ENCODE peak calls at places on chromosomes 3 and 15, in ten cellular contexts. One of them, this sample, is unnamed.

GRCh38 chr3:86801921-86802320 is 189.0 kb downstream of the VGLL3 start:
- DNase-seq in lower lobe of right lung: no peak
- DNase-seq in progenitor cell of endocrine pancreas: no peak
- DNase-seq in neural crest cell: no peak
- DNase-seq in RWPE1: no peak
- DNase-seq in WTC11: no peak
- DNase-seq in right lobe of liver: no peak
- DNase-seq in tibial artery: no peak
- DNase-seq in HepG2: no peak
- DNase-seq in glutamatergic neuron: no peak
- DNase-seq in this sample: no peak

GRCh38 chr15:74614744-74615312 is 808 bp upstream of the CLK3 start:
- DNase-seq in lower lobe of right lung: peak
- DNase-seq in progenitor cell of endocrine pancreas: peak
- DNase-seq in neural crest cell: peak
- DNase-seq in RWPE1: no peak
- DNase-seq in WTC11: peak
- DNase-seq in right lobe of liver: peak
- DNase-seq in tibial artery: peak
- DNase-seq in HepG2: no peak
- DNase-seq in glutamatergic neuron: peak
- DNase-seq in this sample: peak

GRCh38 chr15:76235186-76235826 is 76.0 kb downstream of the ETFA start:
- DNase-seq in lower lobe of right lung: no peak
- DNase-seq in progenitor cell of endocrine pancreas: no peak
- DNase-seq in neural crest cell: no peak
- DNase-seq in RWPE1: peak
- DNase-seq in WTC11: no peak
- DNase-seq in right lobe of liver: no peak
- DNase-seq in tibial artery: no peak
- DNase-seq in HepG2: peak
- DNase-seq in glutamatergic neuron: no peak
- DNase-seq in this sample: no peak

GRCh38 chr3:29286841-29287240 is 6.0 kb downstream of the RBMS3 start:
- DNase-seq in lower lobe of right lung: no peak
- DNase-seq in progenitor cell of endocrine pancreas: no peak
- DNase-seq in neural crest cell: no peak
- DNase-seq in RWPE1: no peak
- DNase-seq in WTC11: no peak
- DNase-seq in right lobe of liver: no peak
- DNase-seq in tibial artery: no peak
- DNase-seq in HepG2: no peak
- DNase-seq in glutamatergic neuron: no peak
- DNase-seq in this sample: no peak

GRCh38 chr3:60948488-60948887 is 302.8 kb downstream of the FHIT start:
- DNase-seq in lower lobe of right lung: no peak
- DNase-seq in progenitor cell of endocrine pancreas: no peak
- DNase-seq in neural crest cell: no peak
- DNase-seq in RWPE1: no peak
- DNase-seq in WTC11: no peak
- DNase-seq in right lobe of liver: no peak
- DNase-seq in tibial artery: no peak
- DNase-seq in HepG2: no peak
- DNase-seq in glutamatergic neuron: no peak
- DNase-seq in this sample: no peak

GRCh38 chr15:76116138-76116885 is 56.5 kb downstream of the TMEM266 start:
- DNase-seq in lower lobe of right lung: no peak
- DNase-seq in progenitor cell of endocrine pancreas: no peak
- DNase-seq in neural crest cell: no peak
- DNase-seq in RWPE1: no peak
- DNase-seq in WTC11: peak
- DNase-seq in right lobe of liver: no peak
- DNase-seq in tibial artery: no peak
- DNase-seq in HepG2: no peak
- DNase-seq in glutamatergic neuron: no peak
- DNase-seq in this sample: no peak

GRCh38 chr3:39849992-39850706 is 40.7 kb downstream of the MYRIP start:
- DNase-seq in lower lobe of right lung: no peak
- DNase-seq in progenitor cell of endocrine pancreas: no peak
- DNase-seq in neural crest cell: no peak
- DNase-seq in RWPE1: no peak
- DNase-seq in WTC11: no peak
- DNase-seq in right lobe of liver: no peak
- DNase-seq in tibial artery: no peak
- DNase-seq in HepG2: no peak
- DNase-seq in glutamatergic neuron: no peak
- DNase-seq in this sample: no peak

GRCh38 chr3:177590826-177591225 is 393.5 kb upstream of the TBL1XR1 start:
- DNase-seq in lower lobe of right lung: no peak
- DNase-seq in progenitor cell of endocrine pancreas: no peak
- DNase-seq in neural crest cell: no peak
- DNase-seq in RWPE1: no peak
- DNase-seq in WTC11: no peak
- DNase-seq in right lobe of liver: no peak
- DNase-seq in tibial artery: no peak
- DNase-seq in HepG2: no peak
- DNase-seq in glutamatergic neuron: no peak
- DNase-seq in this sample: no peak

GRCh38 chr3:159685801-159686200 is 302.8 kb upstream of the IL12A start:
- DNase-seq in lower lobe of right lung: no peak
- DNase-seq in progenitor cell of endocrine pancreas: no peak
- DNase-seq in neural crest cell: no peak
- DNase-seq in RWPE1: no peak
- DNase-seq in WTC11: no peak
- DNase-seq in right lobe of liver: no peak
- DNase-seq in tibial artery: no peak
- DNase-seq in HepG2: no peak
- DNase-seq in glutamatergic neuron: no peak
- DNase-seq in this sample: no peak

DNA sequence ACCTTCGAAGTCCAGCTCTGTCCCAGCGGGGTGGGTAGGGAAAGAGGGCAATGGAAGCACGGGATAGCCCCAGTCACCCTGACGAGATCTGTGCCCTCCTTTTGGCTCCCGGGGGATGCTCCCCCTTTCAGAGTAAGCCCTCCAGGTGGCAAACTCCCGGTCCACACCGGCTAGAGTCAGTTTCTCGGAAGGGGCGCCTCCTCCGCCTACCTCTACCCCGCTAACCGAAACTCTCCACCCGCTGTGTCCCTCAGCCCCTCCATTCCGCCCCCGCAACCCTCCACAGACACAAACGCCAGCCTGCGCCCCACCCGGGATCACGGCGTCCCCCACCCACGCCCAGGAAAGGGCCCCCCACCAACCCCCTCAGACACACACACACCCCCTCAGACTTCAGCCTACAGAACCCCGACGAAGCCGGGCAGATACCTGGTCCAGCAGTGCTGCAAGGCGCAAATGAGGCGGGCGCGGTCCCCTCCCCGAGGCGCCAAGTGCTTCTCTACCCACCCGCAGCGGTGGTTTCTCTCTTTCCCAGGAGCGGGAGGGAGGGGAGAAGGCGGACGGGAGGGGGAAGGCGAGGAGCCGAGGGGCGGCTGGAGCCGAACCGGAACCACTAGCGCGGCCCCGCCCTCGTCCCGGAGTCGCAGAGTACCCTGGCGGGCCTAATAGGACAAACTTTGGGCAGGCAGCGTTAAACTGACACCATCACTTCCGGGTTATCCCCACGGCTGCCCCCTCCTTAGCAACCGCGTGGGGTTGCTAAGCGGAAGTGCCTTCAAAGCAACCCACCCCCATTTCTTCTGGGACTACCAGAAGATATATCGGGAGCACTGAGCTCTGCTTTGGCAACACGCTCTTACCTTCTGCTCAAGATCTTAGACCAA is at the start of gene CSNK1G1:
- DNase-seq in lower lobe of right lung: peak
- DNase-seq in progenitor cell of endocrine pancreas: peak
- DNase-seq in neural crest cell: peak
- DNase-seq in RWPE1: peak
- DNase-seq in WTC11: peak
- DNase-seq in right lobe of liver: peak
- DNase-seq in tibial artery: peak
- DNase-seq in HepG2: peak
- DNase-seq in glutamatergic neuron: peak
- DNase-seq in this sample: peak
- TF ChIP-seq CTCF in lower lobe of right lung: no peak
- TF ChIP-seq CTCF in progenitor cell of endocrine pancreas: no peak
- TF ChIP-seq CTCF in neural crest cell: no peak
- TF ChIP-seq CTCF in RWPE1: no peak
- TF ChIP-seq CTCF in WTC11: no peak
- TF ChIP-seq CTCF in right lobe of liver: no peak
- TF ChIP-seq CTCF in tibial artery: no peak
- TF ChIP-seq CTCF in HepG2: peak
- TF ChIP-seq CTCF in glutamatergic neuron: no peak
- TF ChIP-seq CTCF in this sample: no peak

GRCh38 chr3:122356402-122356801 is 26.6 kb downstream of the MIX23 start:
- DNase-seq in lower lobe of right lung: no peak
- DNase-seq in progenitor cell of endocrine pancreas: no peak
- DNase-seq in neural crest cell: no peak
- DNase-seq in RWPE1: peak
- DNase-seq in WTC11: peak
- DNase-seq in right lobe of liver: peak
- DNase-seq in tibial artery: no peak
- DNase-seq in HepG2: peak
- DNase-seq in glutamatergic neuron: peak
- DNase-seq in this sample: no peak
- TF ChIP-seq CTCF in lower lobe of right lung: peak
- TF ChIP-seq CTCF in progenitor cell of endocrine pancreas: peak
- TF ChIP-seq CTCF in neural crest cell: peak
- TF ChIP-seq CTCF in RWPE1: peak
- TF ChIP-seq CTCF in WTC11: no peak
- TF ChIP-seq CTCF in right lobe of liver: peak
- TF ChIP-seq CTCF in tibial artery: no peak
- TF ChIP-seq CTCF in HepG2: peak
- TF ChIP-seq CTCF in glutamatergic neuron: no peak
- TF ChIP-seq CTCF in this sample: no peak

GRCh38 chr3:58531956-58532355 is 5.0 kb downstream of the ACOX2 start:
- DNase-seq in lower lobe of right lung: no peak
- DNase-seq in progenitor cell of endocrine pancreas: no peak
- DNase-seq in neural crest cell: no peak
- DNase-seq in RWPE1: peak
- DNase-seq in WTC11: no peak
- DNase-seq in right lobe of liver: no peak
- DNase-seq in tibial artery: no peak
- DNase-seq in HepG2: no peak
- DNase-seq in glutamatergic neuron: no peak
- DNase-seq in this sample: no peak

GRCh38 chr3:58531555-58531954 is 5.4 kb downstream of the ACOX2 start:
- DNase-seq in lower lobe of right lung: no peak
- DNase-seq in progenitor cell of endocrine pancreas: no peak
- DNase-seq in neural crest cell: no peak
- DNase-seq in RWPE1: no peak
- DNase-seq in WTC11: no peak
- DNase-seq in right lobe of liver: no peak
- DNase-seq in tibial artery: no peak
- DNase-seq in HepG2: no peak
- DNase-seq in glutamatergic neuron: no peak
- DNase-seq in this sample: no peak

GRCh38 chr3:58528629-58529028 is 8.4 kb downstream of the ACOX2 start:
- DNase-seq in lower lobe of right lung: no peak
- DNase-seq in progenitor cell of endocrine pancreas: no peak
- DNase-seq in neural crest cell: no peak
- DNase-seq in RWPE1: peak
- DNase-seq in WTC11: no peak
- DNase-seq in right lobe of liver: no peak
- DNase-seq in tibial artery: no peak
- DNase-seq in HepG2: no peak
- DNase-seq in glutamatergic neuron: no peak
- DNase-seq in this sample: no peak

GRCh38 chr3:58530354-58530865 is 6.6 kb downstream of the ACOX2 start:
- DNase-seq in lower lobe of right lung: no peak
- DNase-seq in progenitor cell of endocrine pancreas: no peak
- DNase-seq in neural crest cell: no peak
- DNase-seq in RWPE1: no peak
- DNase-seq in WTC11: no peak
- DNase-seq in right lobe of liver: no peak
- DNase-seq in tibial artery: no peak
- DNase-seq in HepG2: no peak
- DNase-seq in glutamatergic neuron: no peak
- DNase-seq in this sample: no peak

GRCh38 chr3:58529516-58530353 is 7.3 kb downstream of the ACOX2 start:
- DNase-seq in lower lobe of right lung: no peak
- DNase-seq in progenitor cell of endocrine pancreas: peak
- DNase-seq in neural crest cell: peak
- DNase-seq in RWPE1: no peak
- DNase-seq in WTC11: peak
- DNase-seq in right lobe of liver: no peak
- DNase-seq in tibial artery: no peak
- DNase-seq in HepG2: peak
- DNase-seq in glutamatergic neuron: peak
- DNase-seq in this sample: no peak
- TF ChIP-seq CTCF in lower lobe of right lung: no peak
- TF ChIP-seq CTCF in progenitor cell of endocrine pancreas: peak
- TF ChIP-seq CTCF in neural crest cell: peak
- TF ChIP-seq CTCF in RWPE1: no peak
- TF ChIP-seq CTCF in WTC11: peak
- TF ChIP-seq CTCF in right lobe of liver: peak
- TF ChIP-seq CTCF in tibial artery: no peak
- TF ChIP-seq CTCF in HepG2: peak
- TF ChIP-seq CTCF in glutamatergic neuron: no peak
- TF ChIP-seq CTCF in this sample: no peak

GRCh38 chr15:51193526-51193925 is 98.8 kb upstream of the TNFAIP8L3 start:
- DNase-seq in lower lobe of right lung: no peak
- DNase-seq in progenitor cell of endocrine pancreas: no peak
- DNase-seq in neural crest cell: no peak
- DNase-seq in RWPE1: no peak
- DNase-seq in WTC11: no peak
- DNase-seq in right lobe of liver: no peak
- DNase-seq in tibial artery: no peak
- DNase-seq in HepG2: no peak
- DNase-seq in glutamatergic neuron: no peak
- DNase-seq in this sample: no peak

GRCh38 chr15:51191072-51191665 is 96.5 kb upstream of the TNFAIP8L3 start:
- DNase-seq in lower lobe of right lung: no peak
- DNase-seq in progenitor cell of endocrine pancreas: no peak
- DNase-seq in neural crest cell: no peak
- DNase-seq in RWPE1: no peak
- DNase-seq in WTC11: no peak
- DNase-seq in right lobe of liver: no peak
- DNase-seq in tibial artery: no peak
- DNase-seq in HepG2: no peak
- DNase-seq in glutamatergic neuron: no peak
- DNase-seq in this sample: no peak

GRCh38 chr15:51190424-51191068 is 95.8 kb upstream of the TNFAIP8L3 start:
- DNase-seq in lower lobe of right lung: no peak
- DNase-seq in progenitor cell of endocrine pancreas: no peak
- DNase-seq in neural crest cell: no peak
- DNase-seq in RWPE1: no peak
- DNase-seq in WTC11: no peak
- DNase-seq in right lobe of liver: no peak
- DNase-seq in tibial artery: peak
- DNase-seq in HepG2: no peak
- DNase-seq in glutamatergic neuron: no peak
- DNase-seq in this sample: no peak

GRCh38 chr15:51192560-51193280 is 98.0 kb upstream of the TNFAIP8L3 start:
- DNase-seq in lower lobe of right lung: peak
- DNase-seq in progenitor cell of endocrine pancreas: peak
- DNase-seq in neural crest cell: peak
- DNase-seq in RWPE1: peak
- DNase-seq in WTC11: peak
- DNase-seq in right lobe of liver: peak
- DNase-seq in tibial artery: peak
- DNase-seq in HepG2: peak
- DNase-seq in glutamatergic neuron: peak
- DNase-seq in this sample: peak

GRCh38 chr15:51191766-51192165 is 97.1 kb upstream of the TNFAIP8L3 start:
- DNase-seq in lower lobe of right lung: no peak
- DNase-seq in progenitor cell of endocrine pancreas: no peak
- DNase-seq in neural crest cell: no peak
- DNase-seq in RWPE1: peak
- DNase-seq in WTC11: no peak
- DNase-seq in right lobe of liver: no peak
- DNase-seq in tibial artery: no peak
- DNase-seq in HepG2: no peak
- DNase-seq in glutamatergic neuron: no peak
- DNase-seq in this sample: no peak
- TF ChIP-seq CTCF in lower lobe of right lung: no peak
- TF ChIP-seq CTCF in progenitor cell of endocrine pancreas: no peak
- TF ChIP-seq CTCF in neural crest cell: no peak
- TF ChIP-seq CTCF in RWPE1: no peak
- TF ChIP-seq CTCF in WTC11: no peak
- TF ChIP-seq CTCF in right lobe of liver: no peak
- TF ChIP-seq CTCF in tibial artery: no peak
- TF ChIP-seq CTCF in HepG2: no peak
- TF ChIP-seq CTCF in glutamatergic neuron: no peak
- TF ChIP-seq CTCF in this sample: no peak